ENCODE peak calls at places on chromosome 7, in five cellular contexts. P, Z, M, D and J are unnamed samples.
A peak's percentile ranks its signal among the peaks of the same experiment; 100 is the strongest.

GRCh38 chr7:111091623-111092370 is 870 bp downstream of the LRRN3 start:
- DNase-seq in P (no peak), Z (no peak), M (no peak), D (no peak), J (no peak)

GRCh38 chr7:113404245-113404644 is 285.9 kb upstream of the SMIM30 start:
- DNase-seq in P (peak; percentile 69), Z (no peak), M (no peak), D (no peak), J (no peak)

GRCh38 chr7:111362660-111363059 is 199.6 kb downstream of the IMMP2L start:
- DNase-seq in P (no peak), Z (no peak), M (no peak), D (no peak), J (no peak)

GRCh38 chr7:43659549-43659896 is 69.8 kb downstream of the COA1 start:
- DNase-seq in P (no peak), Z (no peak), M (no peak), D (no peak), J (no peak)

GRCh38 chr7:8251195-8251594 is 10.8 kb downstream of the ICA1 start:
- DNase-seq in P (no peak), Z (no peak), M (no peak), D (no peak), J (no peak)

GRCh38 chr7:18570890-18571478 is 75.4 kb downstream of the HDAC9 start:
- DNase-seq in P (no peak), Z (no peak), M (no peak), D (no peak), J (no peak)

GRCh38 chr7:158351051-158351450 is 236.6 kb downstream of the PTPRN2 start:
- DNase-seq in P (no peak), Z (no peak), M (no peak), D (no peak), J (no peak)

GRCh38 chr7:50393547-50394252 is 56.5 kb downstream of the FIGNL1 start:
- DNase-seq in P (no peak), Z (no peak), M (no peak), D (no peak), J (no peak)

GRCh38 chr7:51223505-51223904 is 93.1 kb downstream of the COBL start:
- DNase-seq in P (no peak), Z (no peak), M (no peak), D (no peak), J (no peak)

GRCh38 chr7:84484502-84485079 is 290.0 kb upstream of the SEMA3A start:
- DNase-seq in P (no peak), Z (no peak), M (no peak), D (no peak), J (no peak)

GRCh38 chr7:29154076-29154475 is 7.7 kb upstream of the CPVL start:
- DNase-seq in P (no peak), Z (no peak), M (no peak), D (no peak), J (no peak)

GRCh38 chr7:101201695-101202602 is 1.1 kb upstream of the MOGAT3 start:
- DNase-seq in P (no peak), Z (no peak), M (no peak), D (no peak), J (no peak)

GRCh38 chr7:80277434-80278427 is 143.1 kb downstream of the GNAI1 start:
- DNase-seq in P (no peak), Z (no peak), M (no peak), D (no peak), J (no peak)

GRCh38 chr7:146956853-146957252 is 840.3 kb downstream of the CNTNAP2 start:
- DNase-seq in P (no peak), Z (no peak), M (no peak), D (no peak), J (no peak)

GRCh38 chr7:158227258-158227657 is 360.4 kb downstream of the PTPRN2 start:
- DNase-seq in P (no peak), Z (no peak), M (no peak), D (no peak), J (no peak)

GRCh38 chr7:136074840-136075239 is 97.7 kb upstream of the MTPN start:
- DNase-seq in P (no peak), Z (no peak), M (no peak), D (no peak), J (no peak)

GRCh38 chr7:155355176-155355575 is 57.5 kb downstream of the INSIG1 start:
- DNase-seq in P (no peak), Z (no peak), M (no peak), D (peak; percentile 76), J (no peak)

GRCh38 chr7:47846117-47846836 is 102.0 kb downstream of the PKD1L1 start:
- DNase-seq in P (no peak), Z (no peak), M (no peak), D (no peak), J (no peak)

GRCh38 chr7:151413241-151413640 is 3.4 kb upstream of the WDR86 start:
- DNase-seq in P (no peak), Z (no peak), M (no peak), D (no peak), J (no peak)

GRCh38 chr7:107854989-107855388 is 36.0 kb upstream of the DLD start:
- DNase-seq in P (no peak), Z (no peak), M (no peak), D (no peak), J (no peak)

GRCh38 chr7:86164827-86165226 is 478.9 kb upstream of the GRM3 start:
- DNase-seq in P (no peak), Z (no peak), M (no peak), D (no peak), J (no peak)

GRCh38 chr7:15783971-15784693 is 97.6 kb upstream of the MEOX2 start:
- DNase-seq in P (no peak), Z (no peak), M (no peak), D (no peak), J (no peak)

GRCh38 chr7:143362126-143362961 is at the start of gene FAM131B:
- DNase-seq in P (no peak), Z (no peak), M (no peak), D (no peak), J (no peak)

GRCh38 chr7:79702116-79702515 is 248.6 kb upstream of the MAGI2 start:
- DNase-seq in P (no peak), Z (no peak), M (no peak), D (no peak), J (no peak)

GRCh38 chr7:29866490-29866930 is 60.2 kb downstream of the WIPF3 start:
- DNase-seq in P (no peak), Z (peak; percentile 77), M (no peak), D (no peak), J (peak; percentile 95)

GRCh38 chr7:157481389-157481788 is 144.6 kb downstream of the DNAJB6 start:
- DNase-seq in P (no peak), Z (no peak), M (no peak), D (no peak), J (no peak)

GRCh38 chr7:26423436-26423835 is 131.8 kb downstream of the SNX10 start:
- DNase-seq in P (no peak), Z (no peak), M (no peak), D (no peak), J (no peak)